ENCODE peak calls at places on chromosomes 12 and 14, in five cellular contexts. W is HCT116, N is uterus, Q is pancreas, G is psoas muscle. I is an unnamed sample. For H3K36me3, the result is how much of the 10 kb centered on the place peaks cover.

GRCh38 chr14:25909361-25909760 is 688.5 kb downstream of the NOVA1 start:
- DNase-seq in W (no peak), N (no peak), Q (no peak), G (no peak), I (no peak)

GRCh38 chr12:88931598-88931997 is 351.3 kb upstream of the KITLG start:
- DNase-seq in W (peak), N (no peak), Q (no peak), G (no peak), I (no peak)

GRCh38 chr14:55892906-55893305 is 225.3 kb upstream of the PELI2 start:
- DNase-seq in W (no peak), N (no peak), Q (no peak), G (no peak), I (no peak)

GRCh38 chr12:80041691-80042090 is 57.6 kb upstream of the OTOGL start:
- DNase-seq in W (no peak), N (no peak), Q (no peak), G (no peak), I (no peak)

GRCh38 chr14:75979071-75979571 is 2.7 kb downstream of the TGFB3 start:
- DNase-seq in W (no peak), N (peak), Q (peak), G (peak), I (no peak)

GRCh38 chr14:101859916-101860315 is 98.4 kb downstream of the PPP2R5C start:
- DNase-seq in W (no peak), N (no peak), Q (no peak), G (no peak), I (no peak)

GRCh38 chr14:96626916-96627315 is 124.7 kb downstream of the PAPOLA start:
- DNase-seq in W (no peak), N (peak), Q (no peak), G (peak), I (no peak)

GRCh38 chr14:50875359-50876090 is 3.7 kb downstream of the ABHD12B start:
- DNase-seq in W (no peak), N (no peak), Q (no peak), G (no peak), I (peak)

GRCh38 chr12:65188179-65188709 is 18.9 kb downstream of the LEMD3 start:
- DNase-seq in W (no peak), N (no peak), Q (no peak), G (no peak), I (no peak)

GRCh38 chr12:111322336-111323250 is 46.3 kb downstream of the PHETA1 start:
- DNase-seq in W (no peak), N (no peak), Q (no peak), G (peak), I (no peak)

GRCh38 chr12:49808686-49809368 is 19.4 kb downstream of the NCKAP5L start:
- DNase-seq in W (no peak), N (no peak), Q (no peak), G (peak), I (no peak)

DNA sequence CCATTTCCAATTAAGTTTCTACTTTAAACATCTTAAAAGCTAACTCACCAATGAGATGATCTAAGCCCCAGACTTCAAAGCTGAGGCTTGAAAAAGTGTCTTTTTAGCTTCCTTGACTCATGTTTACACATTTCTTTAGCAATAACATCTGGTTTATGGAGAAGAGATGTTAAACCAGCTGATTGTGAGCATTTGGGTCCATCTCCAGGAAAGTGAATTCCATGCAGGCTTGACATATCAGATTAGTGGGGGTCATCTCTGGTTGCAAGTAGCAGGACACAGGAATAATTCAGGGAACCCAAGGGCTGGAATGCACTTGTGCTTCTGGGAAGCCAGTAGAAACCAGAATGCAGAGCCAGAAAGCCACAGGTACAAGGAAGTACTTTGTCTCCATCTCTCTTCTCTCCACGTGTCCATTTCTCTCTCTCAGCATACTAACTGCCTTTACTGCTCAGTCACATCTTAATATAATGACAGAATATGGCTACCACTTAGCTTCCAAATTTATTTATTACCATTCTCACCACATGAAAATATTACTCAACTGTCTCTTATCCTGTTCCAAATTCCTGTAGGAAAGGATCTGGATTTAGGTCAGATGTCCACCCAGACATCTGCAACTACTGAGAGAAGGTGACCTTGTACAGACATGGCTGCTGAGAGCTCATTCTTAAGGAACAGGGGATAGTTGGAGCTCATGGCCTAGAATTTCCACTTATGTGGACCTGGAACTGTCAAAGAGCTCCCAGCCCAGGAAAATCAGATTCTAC is 104.4 kb downstream of the SCN8A start:
- DNase-seq in W (no peak), N (no peak), Q (no peak), G (no peak), I (no peak)
- TF ChIP-seq CTCF in W (no peak), N (no peak), Q (no peak), G (no peak), I (no peak)

GRCh38 chr12:57069522-57069921 is 9.1 kb downstream of the NEMP1 start:
- DNase-seq in W (peak), N (peak), Q (no peak), G (no peak), I (peak)
- H3K36me3 ChIP-seq in W (under half), N (under half), Q (under half), G (under half), I (under half)

GRCh38 chr14:98408024-98408555 is 863.9 kb downstream of the BCL11B start:
- DNase-seq in W (no peak), N (no peak), Q (no peak), G (no peak), I (no peak)

GRCh38 chr14:98411154-98411553 is 860.8 kb downstream of the BCL11B start:
- DNase-seq in W (no peak), N (no peak), Q (no peak), G (no peak), I (no peak)

GRCh38 chr14:98412431-98412830 is 859.6 kb downstream of the BCL11B start:
- DNase-seq in W (no peak), N (no peak), Q (no peak), G (no peak), I (no peak)

GRCh38 chr14:98404811-98405210 is 867.2 kb downstream of the BCL11B start:
- DNase-seq in W (no peak), N (no peak), Q (no peak), G (no peak), I (no peak)

GRCh38 chr14:98408713-98409112 is 863.3 kb downstream of the BCL11B start:
- DNase-seq in W (no peak), N (no peak), Q (no peak), G (no peak), I (no peak)
- TF ChIP-seq CTCF in W (no peak), N (no peak), Q (no peak), G (no peak), I (no peak)

DNA sequence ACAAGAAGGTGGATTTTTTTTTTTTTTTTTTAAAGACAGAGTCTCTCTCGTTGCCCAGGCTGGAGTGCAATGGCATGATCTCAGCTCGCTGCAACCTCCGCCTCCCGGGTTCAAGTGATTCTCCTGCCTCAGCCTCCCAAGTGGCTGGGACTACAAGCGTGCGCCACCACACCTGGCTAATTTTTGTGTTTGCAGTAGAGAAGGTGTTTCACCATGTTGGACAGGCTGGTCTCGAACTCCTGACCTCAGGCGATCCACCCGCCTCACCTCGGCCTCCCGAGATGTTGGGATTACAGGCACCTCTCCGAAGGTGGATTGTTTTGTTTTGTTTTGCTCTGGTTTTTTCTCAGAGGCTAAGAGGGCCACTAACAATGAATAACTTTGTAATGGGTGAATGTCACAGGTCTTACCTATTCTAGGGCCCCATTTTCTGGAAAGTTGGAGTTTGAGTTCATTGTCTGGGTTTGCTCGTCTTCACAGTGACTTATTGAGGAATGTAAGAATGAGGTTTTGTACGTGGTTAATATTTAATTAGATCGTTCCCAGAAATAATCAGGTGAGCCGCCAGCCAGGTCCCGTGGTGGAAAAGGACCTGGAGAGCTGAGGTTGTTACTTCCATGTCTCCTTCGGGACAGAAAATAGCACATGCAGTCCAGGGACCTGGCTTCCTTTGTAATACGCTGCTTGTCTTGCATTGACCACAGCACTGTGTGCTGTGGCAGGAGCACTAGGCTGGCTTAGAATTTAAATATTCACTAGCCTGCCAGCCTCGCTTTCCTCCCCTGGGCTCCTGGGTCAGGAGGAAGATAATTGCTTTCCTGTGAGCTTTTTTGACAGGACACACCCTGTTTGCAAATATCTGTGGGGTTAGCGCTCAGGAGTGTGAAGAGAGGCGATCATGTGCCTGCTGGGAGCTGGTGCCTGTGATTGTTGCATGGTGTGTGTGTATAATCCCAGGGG is 2.3 kb downstream of the HIP1R start:
- DNase-seq in W (no peak), N (no peak), Q (peak), G (no peak), I (no peak)
- H3K36me3 ChIP-seq in W (under half), N (under half), Q (under half), G (under half), I (under half)

GRCh38 chr12:56204275-56204674 is 15.0 kb upstream of the SMARCC2 start:
- DNase-seq in W (no peak), N (no peak), Q (no peak), G (no peak), I (no peak)

GRCh38 chr12:56208014-56208413 is 13.7 kb downstream of the RNF41 start:
- DNase-seq in W (no peak), N (no peak), Q (no peak), G (no peak), I (no peak)

GRCh38 chr12:56202838-56203237 is 13.6 kb upstream of the SMARCC2 start:
- DNase-seq in W (no peak), N (no peak), Q (no peak), G (no peak), I (no peak)

GRCh38 chr12:56205445-56205844 is 16.2 kb upstream of the SMARCC2 start:
- DNase-seq in W (no peak), N (no peak), Q (no peak), G (no peak), I (no peak)

GRCh38 chr12:56206373-56207166 is 15.2 kb downstream of the RNF41 start:
- DNase-seq in W (no peak), N (peak), Q (peak), G (peak), I (peak)
- TF ChIP-seq CTCF in W (peak), N (peak), Q (no peak), G (peak), I (no peak)

DNA sequence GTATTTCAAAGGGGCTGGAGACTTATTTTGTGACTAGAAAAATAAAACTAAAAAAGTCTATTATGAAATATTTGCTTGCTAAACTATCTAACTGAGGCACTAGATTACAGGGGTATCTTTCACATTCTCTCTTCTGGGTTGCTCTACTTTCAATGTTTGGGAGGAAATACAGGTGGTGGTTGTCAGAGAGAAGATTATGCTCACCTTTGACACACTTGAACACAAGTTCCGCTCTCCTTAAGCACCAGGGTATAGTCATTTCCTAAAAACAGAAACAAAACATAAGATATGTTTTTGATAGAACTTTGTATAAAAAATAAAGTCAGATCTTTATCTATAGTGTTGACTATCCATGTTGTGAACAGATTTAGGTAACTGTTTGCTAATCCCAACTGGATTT is 45.4 kb upstream of the FGF6 start:
- DNase-seq in W (no peak), N (no peak), Q (no peak), G (no peak), I (no peak)
- H3K36me3 ChIP-seq in W (under half), N (under half), Q (under half), G (under half), I (under half)

GRCh38 chr12:90868626-90869025 is 86.3 kb downstream of the CCER1 start:
- DNase-seq in W (no peak), N (no peak), Q (no peak), G (no peak), I (no peak)
- TF ChIP-seq CTCF in W (no peak), N (no peak), Q (no peak), G (no peak), I (no peak)

GRCh38 chr12:21483531-21483930 is 17.9 kb downstream of the RECQL start:
- DNase-seq in W (no peak), N (no peak), Q (no peak), G (no peak), I (no peak)
- H3K36me3 ChIP-seq in W (under half), N (under half), Q (under half), G (half or more), I (under half)

GRCh38 chr12:81128930-81129554 is 51.2 kb downstream of the ACSS3 start:
- DNase-seq in W (peak), N (peak), Q (peak), G (no peak), I (no peak)
- TF ChIP-seq CTCF in W (peak), N (peak), Q (peak), G (peak), I (peak)

GRCh38 chr12:109938947-109939346 is 38.9 kb downstream of the TCHP start:
- DNase-seq in W (no peak), N (no peak), Q (no peak), G (no peak), I (no peak)
- H3K36me3 ChIP-seq in W (under half), N (under half), Q (under half), G (half or more), I (under half)

I was measured in CD8-positive, alpha-beta T cell.